ENCODE peak calls at places on chromosomes 7 and 10, in four cellular contexts. Z is anterior cingulate cortex, T is transverse colon, G is heart left ventricle. U is an unnamed sample.

GRCh38 chr10:761376-761775 is 71.9 kb upstream of the DIP2C start:
- DNase-seq in Z (no peak), T (no peak), G (no peak), U (no peak)

GRCh38 chr10:22690614-22691431 is 23.6 kb downstream of the PIP4K2A start:
- DNase-seq in Z (no peak), T (no peak), G (no peak), U (no peak)

GRCh38 chr7:31123726-31124125 is 71.6 kb downstream of the ADCYAP1R1 start:
- DNase-seq in Z (no peak), T (no peak), G (no peak), U (no peak)

GRCh38 chr10:14532473-14533251 is 201.9 kb upstream of the FRMD4A start:
- DNase-seq in Z (no peak), T (peak; percentile 68), G (no peak), U (peak; percentile 64)

GRCh38 chr10:15857001-15857608 is 3.2 kb downstream of the MINDY3 start:
- DNase-seq in Z (no peak), T (no peak), G (no peak), U (peak; percentile 21)

GRCh38 chr7:139059905-139060304 is 24.1 kb upstream of the ZC3HAV1L start:
- DNase-seq in Z (no peak), T (no peak), G (no peak), U (no peak)

GRCh38 chr7:46557295-46557711 is 636.2 kb upstream of the IGFBP3 start:
- DNase-seq in Z (no peak), T (peak; percentile 60), G (no peak), U (peak; percentile 57)

GRCh38 chr10:49260636-49261296 is 38.2 kb upstream of the C10orf71 start:
- DNase-seq in Z (no peak), T (no peak), G (no peak), U (no peak)

GRCh38 chr7:73449422-73449821 is 15.8 kb downstream of the FZD9 start:
- DNase-seq in Z (no peak), T (no peak), G (no peak), U (no peak)

GRCh38 chr7:51249187-51249945 is 67.2 kb downstream of the COBL start:
- DNase-seq in Z (no peak), T (no peak), G (no peak), U (no peak)

GRCh38 chr10:106078796-106079576 is 1085.5 kb downstream of the SORCS1 start:
- DNase-seq in Z (no peak), T (no peak), G (no peak), U (no peak)

GRCh38 chr10:131282961-131283360 is 28.6 kb downstream of the TCERG1L start:
- DNase-seq in Z (no peak), T (no peak), G (no peak), U (no peak)

GRCh38 chr7:34902181-34902580 is 135.1 kb downstream of the DPY19L1 start:
- DNase-seq in Z (no peak), T (no peak), G (no peak), U (no peak)

GRCh38 chr7:99390941-99391602 is 16.5 kb downstream of the ARPC1B start:
- DNase-seq in Z (no peak), T (no peak), G (peak; percentile 35), U (no peak)

GRCh38 chr7:21355406-21355874 is 72.4 kb upstream of the SP4 start:
- DNase-seq in Z (no peak), T (peak; percentile 33), G (no peak), U (peak; percentile 30)

GRCh38 chr7:139396323-139396951 is 36.7 kb downstream of the LUC7L2 start:
- DNase-seq in Z (no peak), T (no peak), G (no peak), U (no peak)

GRCh38 chr10:131280101-131280500 is 31.4 kb downstream of the TCERG1L start:
- DNase-seq in Z (no peak), T (no peak), G (no peak), U (no peak)

GRCh38 chr10:68301790-68302502 is 29.9 kb upstream of the HNRNPH3 start:
- DNase-seq in Z (no peak), T (no peak), G (no peak), U (no peak)

GRCh38 chr7:75033064-75033463 is 40.5 kb downstream of the RCC1L start:
- DNase-seq in Z (no peak), T (no peak), G (no peak), U (no peak)

GRCh38 chr7:105613611-105614330 is 32.5 kb upstream of the EFCAB10 start:
- DNase-seq in Z (no peak), T (no peak), G (no peak), U (no peak)

GRCh38 chr10:95476482-95477174 is 84.5 kb downstream of the SORBS1 start:
- DNase-seq in Z (no peak), T (no peak), G (no peak), U (no peak)

GRCh38 chr7:136657332-136657942 is 211.0 kb upstream of the CHRM2 start:
- DNase-seq in Z (no peak), T (no peak), G (no peak), U (no peak)

GRCh38 chr10:91941426-91941825 is 17.9 kb downstream of the BTAF1 start:
- DNase-seq in Z (no peak), T (no peak), G (no peak), U (no peak)

GRCh38 chr10:106053031-106053430 is 1111.5 kb downstream of the SORCS1 start:
- DNase-seq in Z (no peak), T (no peak), G (no peak), U (no peak)

GRCh38 chr7:9407816-9408215 is 974.4 kb downstream of the NXPH1 start:
- DNase-seq in Z (no peak), T (no peak), G (no peak), U (no peak)

GRCh38 chr7:111732923-111733322 is 170.6 kb upstream of the IMMP2L start:
- DNase-seq in Z (no peak), T (no peak), G (no peak), U (no peak)

GRCh38 chr7:77846317-77847092 is 47.9 kb downstream of the PHTF2 start:
- DNase-seq in Z (no peak), T (no peak), G (no peak), U (no peak)

GRCh38 chr10:96339956-96340904 is 18.6 kb downstream of the OPALIN start:
- DNase-seq in Z (no peak), T (peak; percentile 69), G (no peak), U (peak; percentile 62)

GRCh38 chr7:15609287-15609686 is 47.5 kb upstream of the AGMO start:
- DNase-seq in Z (no peak), T (no peak), G (no peak), U (no peak)

GRCh38 chr10:118594392-118595063 is 920 bp downstream of the PRLHR start:
- DNase-seq in Z (no peak), T (no peak), G (peak; percentile 68), U (peak; percentile 22)

GRCh38 chr7:936131-937054 is 18.1 kb downstream of the ADAP1 start:
- DNase-seq in Z (no peak), T (peak; percentile 10), G (peak; percentile 63), U (no peak)

GRCh38 chr7:104767826-104768536 is 246.0 kb upstream of the KMT2E start:
- DNase-seq in Z (no peak), T (no peak), G (no peak), U (no peak)

GRCh38 chr10:6200588-6201510 is 1.9 kb upstream of the PFKFB3 start:
- DNase-seq in Z (no peak), T (peak; percentile 45), G (no peak), U (peak; percentile 56)

GRCh38 chr7:16484453-16485158 is 19.1 kb upstream of the SOSTDC1 start:
- DNase-seq in Z (no peak), T (no peak), G (no peak), U (no peak)

GRCh38 chr10:116212756-116213155 is 60.2 kb downstream of the GFRA1 start:
- DNase-seq in Z (no peak), T (no peak), G (no peak), U (no peak)

GRCh38 chr7:150968056-150968455 is 10.1 kb downstream of the KCNH2 start:
- DNase-seq in Z (no peak), T (no peak), G (peak; percentile 55), U (no peak)

GRCh38 chr7:38858281-38858884 is 50.6 kb downstream of the VPS41 start:
- DNase-seq in Z (no peak), T (no peak), G (no peak), U (no peak)

GRCh38 chr10:117322258-117322657 is 53.0 kb downstream of the PDZD8 start:
- DNase-seq in Z (no peak), T (no peak), G (no peak), U (no peak)

GRCh38 chr10:79112898-79113431 is 44.2 kb downstream of the ZMIZ1 start:
- DNase-seq in Z (peak; percentile 49), T (no peak), G (no peak), U (no peak)